ENCODE peak calls at places on chromosomes 13 and 19, in four cellular contexts. One of them, this sample, is unnamed.

GRCh38 chr19:49422407-49423277 is 599 bp downstream of the PTH2 start:
- DNase-seq in HepG2: no peak
- DNase-seq in GM12878: no peak
- DNase-seq in K562: peak; percentile 91
- DNase-seq in this sample: peak; percentile 73

GRCh38 chr13:48233097-48233885 is at the start of gene ITM2B:
- DNase-seq in K562: peak; percentile 87
- DNase-seq in HepG2: peak; percentile 56
- DNase-seq in GM12878: no peak
- DNase-seq in this sample: peak; percentile 83

GRCh38 chr19:45528744-45529453 is 21.6 kb downstream of the VASP start:
- DNase-seq in GM12878: no peak
- DNase-seq in HepG2: no peak
- DNase-seq in K562: peak; percentile 77
- DNase-seq in this sample: no peak

GRCh38 chr13:113951246-113951999 is 22.5 kb downstream of the C13orf46 start:
- DNase-seq in HepG2: peak; percentile 23
- DNase-seq in K562: peak; percentile 86
- DNase-seq in GM12878: no peak
- DNase-seq in this sample: peak; percentile 30

GRCh38 chr13:98216135-98216565 is 39.1 kb upstream of the RNF113B start:
- DNase-seq in GM12878: no peak
- DNase-seq in K562: no peak
- DNase-seq in HepG2: no peak
- DNase-seq in this sample: peak; percentile 45

GRCh38 chr13:29448124-29448685 is 147.3 kb downstream of the SLC7A1 start:
- DNase-seq in GM12878: no peak
- DNase-seq in HepG2: no peak
- DNase-seq in K562: no peak
- DNase-seq in this sample: no peak

GRCh38 chr13:65499251-65499650 is 1730.9 kb downstream of the PCDH9 start:
- DNase-seq in GM12878: no peak
- DNase-seq in K562: no peak
- DNase-seq in HepG2: no peak
- DNase-seq in this sample: no peak

GRCh38 chr19:54390942-54391577 is 24.2 kb upstream of the TTYH1 start:
- DNase-seq in GM12878: no peak
- DNase-seq in HepG2: peak; percentile 70
- DNase-seq in K562: peak; percentile 52
- DNase-seq in this sample: peak; percentile 52

GRCh38 chr13:77789386-77789785 is 91.9 kb downstream of the SLAIN1 start:
- DNase-seq in HepG2: no peak
- DNase-seq in GM12878: no peak
- DNase-seq in K562: no peak
- DNase-seq in this sample: no peak

GRCh38 chr19:41263042-41263849 is 926 bp upstream of the HNRNPUL1 start:
- DNase-seq in HepG2: peak; percentile 35
- DNase-seq in K562: peak; percentile 48
- DNase-seq in GM12878: peak; percentile 42
- DNase-seq in this sample: peak; percentile 42

GRCh38 chr19:2888739-2889224 is 11.9 kb upstream of the ZNF57 start:
- DNase-seq in K562: no peak
- DNase-seq in HepG2: no peak
- DNase-seq in GM12878: no peak
- DNase-seq in this sample: no peak

GRCh38 chr13:50831510-50831909 is 12.0 kb downstream of the DLEU7 start:
- DNase-seq in K562: no peak
- DNase-seq in HepG2: no peak
- DNase-seq in GM12878: no peak
- DNase-seq in this sample: no peak

GRCh38 chr19:12802267-12803106 is 618 bp downstream of the THSD8 start:
- DNase-seq in GM12878: no peak
- DNase-seq in HepG2: no peak
- DNase-seq in K562: no peak
- DNase-seq in this sample: no peak

GRCh38 chr19:44776402-44777096 is 1.1 kb upstream of the CBLC start:
- DNase-seq in HepG2: no peak
- DNase-seq in GM12878: no peak
- DNase-seq in K562: no peak
- DNase-seq in this sample: no peak

GRCh38 chr13:45744979-45745378 is 42.9 kb downstream of the CBY2 start:
- DNase-seq in HepG2: no peak
- DNase-seq in GM12878: no peak
- DNase-seq in K562: no peak
- DNase-seq in this sample: no peak

GRCh38 chr13:33537691-33538090 is 252.1 kb upstream of the STARD13 start:
- DNase-seq in HepG2: no peak
- DNase-seq in K562: no peak
- DNase-seq in GM12878: no peak
- DNase-seq in this sample: no peak

GRCh38 chr19:10936661-10937084 is 8.1 kb downstream of the TIMM29 start:
- DNase-seq in HepG2: peak; percentile 76
- DNase-seq in K562: peak; percentile 60
- DNase-seq in GM12878: peak; percentile 35
- DNase-seq in this sample: peak; percentile 79

GRCh38 chr13:101453784-101454201 is 1.3 kb downstream of the ITGBL1 start:
- DNase-seq in K562: no peak
- DNase-seq in HepG2: no peak
- DNase-seq in GM12878: no peak
- DNase-seq in this sample: no peak

GRCh38 chr19:27909861-27910260 is 1303.1 kb downstream of the UQCRFS1 start:
- DNase-seq in K562: no peak
- DNase-seq in GM12878: no peak
- DNase-seq in HepG2: no peak
- DNase-seq in this sample: no peak

GRCh38 chr19:7213628-7214328 is 80.4 kb downstream of the INSR start:
- DNase-seq in K562: no peak
- DNase-seq in GM12878: no peak
- DNase-seq in HepG2: no peak
- DNase-seq in this sample: no peak

GRCh38 chr13:61960981-61961380 is 545.3 kb upstream of the PCDH20 start:
- DNase-seq in K562: no peak
- DNase-seq in GM12878: no peak
- DNase-seq in HepG2: no peak
- DNase-seq in this sample: no peak

GRCh38 chr13:28128030-28128429 is 10.3 kb upstream of the PAN3 start:
- DNase-seq in HepG2: no peak
- DNase-seq in K562: no peak
- DNase-seq in GM12878: no peak
- DNase-seq in this sample: no peak
- TF ChIP-seq TARDBP in HepG2: no peak
- TF ChIP-seq TARDBP in K562: no peak
- TF ChIP-seq TARDBP in GM12878: no peak
- TF ChIP-seq TARDBP in this sample: no peak

GRCh38 chr13:42271337-42272114 is 426 bp upstream of the AKAP11 start:
- DNase-seq in K562: peak; percentile 93
- DNase-seq in HepG2: peak; percentile 87
- DNase-seq in GM12878: peak; percentile 94
- DNase-seq in this sample: peak; percentile 90
- TF ChIP-seq TARDBP in K562: no peak
- TF ChIP-seq TARDBP in HepG2: no peak
- TF ChIP-seq TARDBP in GM12878: no peak
- TF ChIP-seq TARDBP in this sample: no peak

GRCh38 chr19:18859676-18860301 is 28.0 kb downstream of the UPF1 start:
- DNase-seq in HepG2: no peak
- DNase-seq in GM12878: no peak
- DNase-seq in K562: no peak
- DNase-seq in this sample: no peak

GRCh38 chr19:18861235-18861634 is 29.5 kb downstream of the UPF1 start:
- DNase-seq in HepG2: no peak
- DNase-seq in GM12878: no peak
- DNase-seq in K562: no peak
- DNase-seq in this sample: no peak

GRCh38 chr19:18860302-18860700 is 28.5 kb downstream of the UPF1 start:
- DNase-seq in K562: no peak
- DNase-seq in HepG2: no peak
- DNase-seq in GM12878: no peak
- DNase-seq in this sample: no peak

GRCh38 chr19:18861917-18862316 is 30.2 kb downstream of the UPF1 start:
- DNase-seq in GM12878: no peak
- DNase-seq in K562: no peak
- DNase-seq in HepG2: no peak
- DNase-seq in this sample: no peak

DNA sequence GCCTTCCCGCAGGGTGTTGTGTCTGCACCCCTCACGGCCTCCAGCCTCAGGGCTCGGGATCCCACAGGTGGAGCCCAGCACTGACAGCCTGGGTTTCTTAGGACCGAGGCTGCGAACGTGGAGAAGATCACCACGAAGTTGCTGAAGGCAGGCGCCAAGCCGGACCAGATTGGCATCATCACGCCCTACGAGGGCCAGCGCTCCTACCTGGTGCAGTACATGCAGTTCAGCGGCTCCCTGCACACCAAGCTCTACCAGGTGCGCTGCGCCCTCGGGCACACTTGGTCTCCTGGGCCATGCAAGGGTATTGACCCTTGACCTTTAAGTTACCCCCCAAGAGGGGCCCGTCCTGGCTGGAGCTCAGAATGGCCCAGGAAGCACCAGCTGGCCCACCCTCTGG is 29.0 kb downstream of the UPF1 start:
- DNase-seq in HepG2: no peak
- DNase-seq in GM12878: no peak
- DNase-seq in K562: no peak
- DNase-seq in this sample: no peak
- TF ChIP-seq TARDBP in HepG2: no peak
- TF ChIP-seq TARDBP in GM12878: no peak
- TF ChIP-seq TARDBP in K562: no peak
- TF ChIP-seq TARDBP in this sample: no peak

GRCh38 chr13:23909606-23910005 is 12.3 kb upstream of the C1QTNF9B start:
- DNase-seq in GM12878: no peak
- DNase-seq in HepG2: no peak
- DNase-seq in K562: no peak
- DNase-seq in this sample: no peak

GRCh38 chr13:23903906-23904280 is 6.6 kb upstream of the C1QTNF9B start:
- DNase-seq in HepG2: no peak
- DNase-seq in K562: no peak
- DNase-seq in GM12878: no peak
- DNase-seq in this sample: no peak

GRCh38 chr13:23902975-23903905 is 5.9 kb upstream of the C1QTNF9B start:
- DNase-seq in HepG2: no peak
- DNase-seq in K562: no peak
- DNase-seq in GM12878: no peak
- DNase-seq in this sample: no peak

GRCh38 chr13:23901365-23901764 is 4.1 kb upstream of the C1QTNF9B start:
- DNase-seq in GM12878: no peak
- DNase-seq in K562: no peak
- DNase-seq in HepG2: no peak
- DNase-seq in this sample: no peak

DNA sequence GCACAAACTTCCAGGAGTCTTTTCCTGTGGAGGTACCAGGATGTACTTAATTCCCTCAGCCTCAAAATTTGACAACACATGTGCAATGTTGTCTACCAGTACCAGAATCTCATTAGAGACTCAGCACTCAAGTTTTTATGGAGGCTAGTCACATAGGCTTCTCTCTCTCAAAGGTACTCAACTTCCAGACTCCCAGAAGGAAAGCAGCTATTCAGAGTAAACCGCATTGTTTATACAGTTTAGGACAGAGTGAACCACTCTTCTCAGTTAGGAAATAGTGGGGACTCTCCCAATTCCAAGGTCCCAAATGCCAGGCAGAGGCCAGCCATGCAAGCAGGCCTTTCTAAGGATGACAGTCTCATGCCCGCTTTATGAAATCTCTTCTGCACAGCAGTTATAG is 8.5 kb upstream of the C1QTNF9B start:
- DNase-seq in GM12878: no peak
- DNase-seq in K562: no peak
- DNase-seq in HepG2: no peak
- DNase-seq in this sample: no peak
- TF ChIP-seq TARDBP in GM12878: no peak
- TF ChIP-seq TARDBP in K562: no peak
- TF ChIP-seq TARDBP in HepG2: no peak
- TF ChIP-seq TARDBP in this sample: no peak

GRCh38 chr13:85864963-85865530 is 65.8 kb upstream of the SLITRK6 start:
- DNase-seq in K562: no peak
- DNase-seq in GM12878: no peak
- DNase-seq in HepG2: peak; percentile 6
- DNase-seq in this sample: peak; percentile 58
- TF ChIP-seq TARDBP in K562: no peak
- TF ChIP-seq TARDBP in GM12878: no peak
- TF ChIP-seq TARDBP in HepG2: no peak
- TF ChIP-seq TARDBP in this sample: no peak

GRCh38 chr19:30225615-30226463 is 146.3 kb upstream of the ZNF536 start:
- DNase-seq in GM12878: no peak
- DNase-seq in HepG2: no peak
- DNase-seq in K562: no peak
- DNase-seq in this sample: peak; percentile 37
- TF ChIP-seq TARDBP in GM12878: no peak
- TF ChIP-seq TARDBP in HepG2: no peak
- TF ChIP-seq TARDBP in K562: no peak
- TF ChIP-seq TARDBP in this sample: no peak